ENCODE peak calls at places on chromosomes 7 and 10, in eight cellular contexts. One of them, this sample, is unnamed.

GRCh38 chr7:75688200-75689136 is 50.3 kb downstream of the HIP1 start:
- DNase-seq in stimulated activated CD8-positive, alpha-beta memory T cell treated with anti-CD3 and anti-CD28 coated beads, Interleukin-2, amount 100 ng/mL, for 48 hours: no peak
- DNase-seq in activated T-cell treated with anti-CD3 and anti-CD28 coated beads, Interleukin-2, amount 50 U/mL, for 24 hours: no peak
- DNase-seq in sciatic nerve: no peak
- DNase-seq in cardiac muscle cell: no peak
- DNase-seq in HFFc6: no peak
- DNase-seq in activated CD4-positive, alpha-beta T cell treated with anti-CD3 and anti-CD28 coated beads for 1 hour: no peak
- DNase-seq in GDM1: no peak
- DNase-seq in this sample: peak

GRCh38 chr7:96182424-96183158 is 139.3 kb downstream of the SLC25A13 start:
- DNase-seq in sciatic nerve: no peak
- DNase-seq in HFFc6: no peak
- DNase-seq in cardiac muscle cell: no peak
- DNase-seq in stimulated activated CD8-positive, alpha-beta memory T cell treated with anti-CD3 and anti-CD28 coated beads, Interleukin-2, amount 100 ng/mL, for 48 hours: no peak
- DNase-seq in GDM1: no peak
- DNase-seq in activated CD4-positive, alpha-beta T cell treated with anti-CD3 and anti-CD28 coated beads for 1 hour: no peak
- DNase-seq in activated T-cell treated with anti-CD3 and anti-CD28 coated beads, Interleukin-2, amount 50 U/mL, for 24 hours: no peak
- DNase-seq in this sample: no peak

GRCh38 chr10:110597476-110597875 is 30.0 kb downstream of the SMC3 start:
- DNase-seq in HFFc6: no peak
- DNase-seq in cardiac muscle cell: no peak
- DNase-seq in sciatic nerve: no peak
- DNase-seq in stimulated activated CD8-positive, alpha-beta memory T cell treated with anti-CD3 and anti-CD28 coated beads, Interleukin-2, amount 100 ng/mL, for 48 hours: no peak
- DNase-seq in activated T-cell treated with anti-CD3 and anti-CD28 coated beads, Interleukin-2, amount 50 U/mL, for 24 hours: no peak
- DNase-seq in activated CD4-positive, alpha-beta T cell treated with anti-CD3 and anti-CD28 coated beads for 1 hour: no peak
- DNase-seq in GDM1: no peak
- DNase-seq in this sample: no peak

GRCh38 chr10:69086131-69086530 is 1.8 kb upstream of the SRGN start:
- DNase-seq in stimulated activated CD8-positive, alpha-beta memory T cell treated with anti-CD3 and anti-CD28 coated beads, Interleukin-2, amount 100 ng/mL, for 48 hours: no peak
- DNase-seq in cardiac muscle cell: peak
- DNase-seq in activated CD4-positive, alpha-beta T cell treated with anti-CD3 and anti-CD28 coated beads for 1 hour: no peak
- DNase-seq in GDM1: no peak
- DNase-seq in HFFc6: no peak
- DNase-seq in activated T-cell treated with anti-CD3 and anti-CD28 coated beads, Interleukin-2, amount 50 U/mL, for 24 hours: peak
- DNase-seq in sciatic nerve: no peak
- DNase-seq in this sample: no peak

GRCh38 chr10:11018426-11018818 is 750 bp downstream of the CELF2 start:
- DNase-seq in HFFc6: no peak
- DNase-seq in activated T-cell treated with anti-CD3 and anti-CD28 coated beads, Interleukin-2, amount 50 U/mL, for 24 hours: no peak
- DNase-seq in activated CD4-positive, alpha-beta T cell treated with anti-CD3 and anti-CD28 coated beads for 1 hour: no peak
- DNase-seq in sciatic nerve: peak
- DNase-seq in stimulated activated CD8-positive, alpha-beta memory T cell treated with anti-CD3 and anti-CD28 coated beads, Interleukin-2, amount 100 ng/mL, for 48 hours: no peak
- DNase-seq in cardiac muscle cell: no peak
- DNase-seq in GDM1: no peak
- DNase-seq in this sample: no peak

GRCh38 chr7:98387136-98387535 is 13.8 kb downstream of the BAIAP2L1 start:
- DNase-seq in activated CD4-positive, alpha-beta T cell treated with anti-CD3 and anti-CD28 coated beads for 1 hour: no peak
- DNase-seq in HFFc6: no peak
- DNase-seq in stimulated activated CD8-positive, alpha-beta memory T cell treated with anti-CD3 and anti-CD28 coated beads, Interleukin-2, amount 100 ng/mL, for 48 hours: no peak
- DNase-seq in activated T-cell treated with anti-CD3 and anti-CD28 coated beads, Interleukin-2, amount 50 U/mL, for 24 hours: no peak
- DNase-seq in cardiac muscle cell: no peak
- DNase-seq in sciatic nerve: no peak
- DNase-seq in GDM1: no peak
- DNase-seq in this sample: no peak

GRCh38 chr7:77226357-77226839 is 26.8 kb upstream of the FGL2 start:
- DNase-seq in GDM1: no peak
- DNase-seq in cardiac muscle cell: peak
- DNase-seq in activated T-cell treated with anti-CD3 and anti-CD28 coated beads, Interleukin-2, amount 50 U/mL, for 24 hours: no peak
- DNase-seq in HFFc6: no peak
- DNase-seq in stimulated activated CD8-positive, alpha-beta memory T cell treated with anti-CD3 and anti-CD28 coated beads, Interleukin-2, amount 100 ng/mL, for 48 hours: no peak
- DNase-seq in activated CD4-positive, alpha-beta T cell treated with anti-CD3 and anti-CD28 coated beads for 1 hour: no peak
- DNase-seq in sciatic nerve: no peak
- DNase-seq in this sample: no peak

GRCh38 chr10:48255722-48256121 is 18.8 kb downstream of the FRMPD2 start:
- DNase-seq in activated CD4-positive, alpha-beta T cell treated with anti-CD3 and anti-CD28 coated beads for 1 hour: no peak
- DNase-seq in HFFc6: no peak
- DNase-seq in GDM1: no peak
- DNase-seq in activated T-cell treated with anti-CD3 and anti-CD28 coated beads, Interleukin-2, amount 50 U/mL, for 24 hours: no peak
- DNase-seq in cardiac muscle cell: no peak
- DNase-seq in stimulated activated CD8-positive, alpha-beta memory T cell treated with anti-CD3 and anti-CD28 coated beads, Interleukin-2, amount 100 ng/mL, for 48 hours: no peak
- DNase-seq in sciatic nerve: no peak
- DNase-seq in this sample: no peak

GRCh38 chr7:99380032-99380822 is 5.7 kb downstream of the ARPC1B start:
- DNase-seq in cardiac muscle cell: peak
- DNase-seq in activated CD4-positive, alpha-beta T cell treated with anti-CD3 and anti-CD28 coated beads for 1 hour: no peak
- DNase-seq in HFFc6: peak
- DNase-seq in sciatic nerve: no peak
- DNase-seq in stimulated activated CD8-positive, alpha-beta memory T cell treated with anti-CD3 and anti-CD28 coated beads, Interleukin-2, amount 100 ng/mL, for 48 hours: peak
- DNase-seq in GDM1: peak
- DNase-seq in activated T-cell treated with anti-CD3 and anti-CD28 coated beads, Interleukin-2, amount 50 U/mL, for 24 hours: peak
- DNase-seq in this sample: no peak

GRCh38 chr7:135490783-135491182 is 19.1 kb downstream of the CNOT4 start:
- DNase-seq in activated T-cell treated with anti-CD3 and anti-CD28 coated beads, Interleukin-2, amount 50 U/mL, for 24 hours: no peak
- DNase-seq in GDM1: no peak
- DNase-seq in sciatic nerve: no peak
- DNase-seq in stimulated activated CD8-positive, alpha-beta memory T cell treated with anti-CD3 and anti-CD28 coated beads, Interleukin-2, amount 100 ng/mL, for 48 hours: no peak
- DNase-seq in HFFc6: peak
- DNase-seq in cardiac muscle cell: peak
- DNase-seq in activated CD4-positive, alpha-beta T cell treated with anti-CD3 and anti-CD28 coated beads for 1 hour: no peak
- DNase-seq in this sample: no peak

GRCh38 chr7:66641526-66641871 is 12.8 kb downstream of the KCTD7 start:
- DNase-seq in GDM1: no peak
- DNase-seq in activated CD4-positive, alpha-beta T cell treated with anti-CD3 and anti-CD28 coated beads for 1 hour: no peak
- DNase-seq in sciatic nerve: no peak
- DNase-seq in cardiac muscle cell: no peak
- DNase-seq in activated T-cell treated with anti-CD3 and anti-CD28 coated beads, Interleukin-2, amount 50 U/mL, for 24 hours: no peak
- DNase-seq in stimulated activated CD8-positive, alpha-beta memory T cell treated with anti-CD3 and anti-CD28 coated beads, Interleukin-2, amount 100 ng/mL, for 48 hours: no peak
- DNase-seq in HFFc6: no peak
- DNase-seq in this sample: peak

GRCh38 chr7:29285451-29285807 is 90.9 kb downstream of the CHN2 start:
- DNase-seq in sciatic nerve: no peak
- DNase-seq in stimulated activated CD8-positive, alpha-beta memory T cell treated with anti-CD3 and anti-CD28 coated beads, Interleukin-2, amount 100 ng/mL, for 48 hours: peak
- DNase-seq in HFFc6: peak
- DNase-seq in activated CD4-positive, alpha-beta T cell treated with anti-CD3 and anti-CD28 coated beads for 1 hour: no peak
- DNase-seq in activated T-cell treated with anti-CD3 and anti-CD28 coated beads, Interleukin-2, amount 50 U/mL, for 24 hours: no peak
- DNase-seq in GDM1: peak
- DNase-seq in cardiac muscle cell: peak
- DNase-seq in this sample: no peak

GRCh38 chr7:73799282-73800141 is 29.4 kb upstream of the CLDN3 start:
- DNase-seq in GDM1: no peak
- DNase-seq in stimulated activated CD8-positive, alpha-beta memory T cell treated with anti-CD3 and anti-CD28 coated beads, Interleukin-2, amount 100 ng/mL, for 48 hours: no peak
- DNase-seq in cardiac muscle cell: no peak
- DNase-seq in sciatic nerve: peak
- DNase-seq in activated T-cell treated with anti-CD3 and anti-CD28 coated beads, Interleukin-2, amount 50 U/mL, for 24 hours: no peak
- DNase-seq in HFFc6: no peak
- DNase-seq in activated CD4-positive, alpha-beta T cell treated with anti-CD3 and anti-CD28 coated beads for 1 hour: no peak
- DNase-seq in this sample: no peak

GRCh38 chr10:1019362-1019761 is 6.3 kb downstream of the IDI2 start:
- DNase-seq in cardiac muscle cell: no peak
- DNase-seq in stimulated activated CD8-positive, alpha-beta memory T cell treated with anti-CD3 and anti-CD28 coated beads, Interleukin-2, amount 100 ng/mL, for 48 hours: no peak
- DNase-seq in sciatic nerve: no peak
- DNase-seq in activated CD4-positive, alpha-beta T cell treated with anti-CD3 and anti-CD28 coated beads for 1 hour: no peak
- DNase-seq in activated T-cell treated with anti-CD3 and anti-CD28 coated beads, Interleukin-2, amount 50 U/mL, for 24 hours: no peak
- DNase-seq in HFFc6: no peak
- DNase-seq in GDM1: no peak
- DNase-seq in this sample: no peak

GRCh38 chr7:76108540-76109233 is 60.8 kb downstream of the MDH2 start:
- DNase-seq in activated T-cell treated with anti-CD3 and anti-CD28 coated beads, Interleukin-2, amount 50 U/mL, for 24 hours: no peak
- DNase-seq in activated CD4-positive, alpha-beta T cell treated with anti-CD3 and anti-CD28 coated beads for 1 hour: no peak
- DNase-seq in stimulated activated CD8-positive, alpha-beta memory T cell treated with anti-CD3 and anti-CD28 coated beads, Interleukin-2, amount 100 ng/mL, for 48 hours: no peak
- DNase-seq in GDM1: no peak
- DNase-seq in cardiac muscle cell: peak
- DNase-seq in HFFc6: no peak
- DNase-seq in sciatic nerve: peak
- DNase-seq in this sample: no peak

GRCh38 chr10:110372656-110373055 is 67.9 kb upstream of the SMNDC1 start:
- DNase-seq in sciatic nerve: no peak
- DNase-seq in stimulated activated CD8-positive, alpha-beta memory T cell treated with anti-CD3 and anti-CD28 coated beads, Interleukin-2, amount 100 ng/mL, for 48 hours: no peak
- DNase-seq in HFFc6: no peak
- DNase-seq in cardiac muscle cell: no peak
- DNase-seq in GDM1: no peak
- DNase-seq in activated T-cell treated with anti-CD3 and anti-CD28 coated beads, Interleukin-2, amount 50 U/mL, for 24 hours: no peak
- DNase-seq in activated CD4-positive, alpha-beta T cell treated with anti-CD3 and anti-CD28 coated beads for 1 hour: no peak
- DNase-seq in this sample: no peak

GRCh38 chr7:3780016-3780415 is 479.0 kb downstream of the SDK1 start:
- DNase-seq in stimulated activated CD8-positive, alpha-beta memory T cell treated with anti-CD3 and anti-CD28 coated beads, Interleukin-2, amount 100 ng/mL, for 48 hours: no peak
- DNase-seq in sciatic nerve: no peak
- DNase-seq in activated T-cell treated with anti-CD3 and anti-CD28 coated beads, Interleukin-2, amount 50 U/mL, for 24 hours: no peak
- DNase-seq in GDM1: no peak
- DNase-seq in activated CD4-positive, alpha-beta T cell treated with anti-CD3 and anti-CD28 coated beads for 1 hour: no peak
- DNase-seq in cardiac muscle cell: no peak
- DNase-seq in HFFc6: no peak
- DNase-seq in this sample: no peak

GRCh38 chr7:70093496-70093895 is 495.2 kb downstream of the AUTS2 start:
- DNase-seq in cardiac muscle cell: peak
- DNase-seq in GDM1: no peak
- DNase-seq in activated T-cell treated with anti-CD3 and anti-CD28 coated beads, Interleukin-2, amount 50 U/mL, for 24 hours: no peak
- DNase-seq in stimulated activated CD8-positive, alpha-beta memory T cell treated with anti-CD3 and anti-CD28 coated beads, Interleukin-2, amount 100 ng/mL, for 48 hours: no peak
- DNase-seq in activated CD4-positive, alpha-beta T cell treated with anti-CD3 and anti-CD28 coated beads for 1 hour: no peak
- DNase-seq in HFFc6: no peak
- DNase-seq in sciatic nerve: no peak
- DNase-seq in this sample: no peak

GRCh38 chr7:1345796-1346532 is 113.3 kb downstream of the UNCX start:
- DNase-seq in sciatic nerve: no peak
- DNase-seq in cardiac muscle cell: no peak
- DNase-seq in activated T-cell treated with anti-CD3 and anti-CD28 coated beads, Interleukin-2, amount 50 U/mL, for 24 hours: no peak
- DNase-seq in stimulated activated CD8-positive, alpha-beta memory T cell treated with anti-CD3 and anti-CD28 coated beads, Interleukin-2, amount 100 ng/mL, for 48 hours: no peak
- DNase-seq in activated CD4-positive, alpha-beta T cell treated with anti-CD3 and anti-CD28 coated beads for 1 hour: no peak
- DNase-seq in HFFc6: no peak
- DNase-seq in GDM1: no peak
- DNase-seq in this sample: no peak

GRCh38 chr7:81025360-81025759 is 106.5 kb upstream of the SEMA3C start:
- DNase-seq in HFFc6: no peak
- DNase-seq in sciatic nerve: no peak
- DNase-seq in cardiac muscle cell: no peak
- DNase-seq in activated T-cell treated with anti-CD3 and anti-CD28 coated beads, Interleukin-2, amount 50 U/mL, for 24 hours: no peak
- DNase-seq in GDM1: no peak
- DNase-seq in stimulated activated CD8-positive, alpha-beta memory T cell treated with anti-CD3 and anti-CD28 coated beads, Interleukin-2, amount 100 ng/mL, for 48 hours: no peak
- DNase-seq in activated CD4-positive, alpha-beta T cell treated with anti-CD3 and anti-CD28 coated beads for 1 hour: no peak
- DNase-seq in this sample: no peak

GRCh38 chr7:37943905-37944736 is 23.7 kb downstream of the EPDR1 start:
- DNase-seq in HFFc6: no peak
- DNase-seq in activated CD4-positive, alpha-beta T cell treated with anti-CD3 and anti-CD28 coated beads for 1 hour: no peak
- DNase-seq in cardiac muscle cell: no peak
- DNase-seq in stimulated activated CD8-positive, alpha-beta memory T cell treated with anti-CD3 and anti-CD28 coated beads, Interleukin-2, amount 100 ng/mL, for 48 hours: no peak
- DNase-seq in GDM1: no peak
- DNase-seq in sciatic nerve: peak
- DNase-seq in activated T-cell treated with anti-CD3 and anti-CD28 coated beads, Interleukin-2, amount 50 U/mL, for 24 hours: no peak
- DNase-seq in this sample: no peak

GRCh38 chr7:40604601-40605438 is 470.0 kb downstream of the SUGCT start:
- DNase-seq in stimulated activated CD8-positive, alpha-beta memory T cell treated with anti-CD3 and anti-CD28 coated beads, Interleukin-2, amount 100 ng/mL, for 48 hours: peak
- DNase-seq in GDM1: peak
- DNase-seq in sciatic nerve: peak
- DNase-seq in activated CD4-positive, alpha-beta T cell treated with anti-CD3 and anti-CD28 coated beads for 1 hour: no peak
- DNase-seq in cardiac muscle cell: peak
- DNase-seq in HFFc6: no peak
- DNase-seq in activated T-cell treated with anti-CD3 and anti-CD28 coated beads, Interleukin-2, amount 50 U/mL, for 24 hours: peak
- DNase-seq in this sample: peak

GRCh38 chr10:70315815-70316214 is 32.0 kb upstream of the NPFFR1 start:
- DNase-seq in GDM1: no peak
- DNase-seq in activated CD4-positive, alpha-beta T cell treated with anti-CD3 and anti-CD28 coated beads for 1 hour: no peak
- DNase-seq in sciatic nerve: no peak
- DNase-seq in cardiac muscle cell: no peak
- DNase-seq in stimulated activated CD8-positive, alpha-beta memory T cell treated with anti-CD3 and anti-CD28 coated beads, Interleukin-2, amount 100 ng/mL, for 48 hours: no peak
- DNase-seq in HFFc6: no peak
- DNase-seq in activated T-cell treated with anti-CD3 and anti-CD28 coated beads, Interleukin-2, amount 50 U/mL, for 24 hours: no peak
- DNase-seq in this sample: no peak

GRCh38 chr7:84412161-84412969 is 217.8 kb upstream of the SEMA3A start:
- DNase-seq in activated CD4-positive, alpha-beta T cell treated with anti-CD3 and anti-CD28 coated beads for 1 hour: no peak
- DNase-seq in sciatic nerve: no peak
- DNase-seq in stimulated activated CD8-positive, alpha-beta memory T cell treated with anti-CD3 and anti-CD28 coated beads, Interleukin-2, amount 100 ng/mL, for 48 hours: no peak
- DNase-seq in HFFc6: peak
- DNase-seq in activated T-cell treated with anti-CD3 and anti-CD28 coated beads, Interleukin-2, amount 50 U/mL, for 24 hours: no peak
- DNase-seq in GDM1: no peak
- DNase-seq in cardiac muscle cell: peak
- DNase-seq in this sample: no peak

GRCh38 chr10:59337254-59337653 is 25.1 kb downstream of the FAM13C start:
- DNase-seq in cardiac muscle cell: peak
- DNase-seq in sciatic nerve: no peak
- DNase-seq in activated T-cell treated with anti-CD3 and anti-CD28 coated beads, Interleukin-2, amount 50 U/mL, for 24 hours: no peak
- DNase-seq in HFFc6: no peak
- DNase-seq in GDM1: no peak
- DNase-seq in activated CD4-positive, alpha-beta T cell treated with anti-CD3 and anti-CD28 coated beads for 1 hour: no peak
- DNase-seq in stimulated activated CD8-positive, alpha-beta memory T cell treated with anti-CD3 and anti-CD28 coated beads, Interleukin-2, amount 100 ng/mL, for 48 hours: no peak
- DNase-seq in this sample: peak

GRCh38 chr10:29948971-29949370 is 110.4 kb downstream of the JCAD start:
- DNase-seq in GDM1: no peak
- DNase-seq in activated CD4-positive, alpha-beta T cell treated with anti-CD3 and anti-CD28 coated beads for 1 hour: no peak
- DNase-seq in cardiac muscle cell: no peak
- DNase-seq in sciatic nerve: no peak
- DNase-seq in HFFc6: peak
- DNase-seq in stimulated activated CD8-positive, alpha-beta memory T cell treated with anti-CD3 and anti-CD28 coated beads, Interleukin-2, amount 100 ng/mL, for 48 hours: peak
- DNase-seq in activated T-cell treated with anti-CD3 and anti-CD28 coated beads, Interleukin-2, amount 50 U/mL, for 24 hours: no peak
- DNase-seq in this sample: no peak

GRCh38 chr7:155358066-155358947 is 60.6 kb downstream of the INSIG1 start:
- DNase-seq in stimulated activated CD8-positive, alpha-beta memory T cell treated with anti-CD3 and anti-CD28 coated beads, Interleukin-2, amount 100 ng/mL, for 48 hours: no peak
- DNase-seq in sciatic nerve: peak
- DNase-seq in cardiac muscle cell: no peak
- DNase-seq in activated T-cell treated with anti-CD3 and anti-CD28 coated beads, Interleukin-2, amount 50 U/mL, for 24 hours: no peak
- DNase-seq in activated CD4-positive, alpha-beta T cell treated with anti-CD3 and anti-CD28 coated beads for 1 hour: no peak
- DNase-seq in GDM1: no peak
- DNase-seq in HFFc6: no peak
- DNase-seq in this sample: no peak

GRCh38 chr10:15310776-15311175 is 60.3 kb downstream of the FAM171A1 start:
- DNase-seq in HFFc6: no peak
- DNase-seq in stimulated activated CD8-positive, alpha-beta memory T cell treated with anti-CD3 and anti-CD28 coated beads, Interleukin-2, amount 100 ng/mL, for 48 hours: no peak
- DNase-seq in GDM1: no peak
- DNase-seq in cardiac muscle cell: no peak
- DNase-seq in activated T-cell treated with anti-CD3 and anti-CD28 coated beads, Interleukin-2, amount 50 U/mL, for 24 hours: no peak
- DNase-seq in activated CD4-positive, alpha-beta T cell treated with anti-CD3 and anti-CD28 coated beads for 1 hour: no peak
- DNase-seq in sciatic nerve: no peak
- DNase-seq in this sample: no peak

GRCh38 chr10:118412918-118413317 is 70.8 kb upstream of the FAM204A start:
- DNase-seq in activated T-cell treated with anti-CD3 and anti-CD28 coated beads, Interleukin-2, amount 50 U/mL, for 24 hours: no peak
- DNase-seq in cardiac muscle cell: no peak
- DNase-seq in stimulated activated CD8-positive, alpha-beta memory T cell treated with anti-CD3 and anti-CD28 coated beads, Interleukin-2, amount 100 ng/mL, for 48 hours: no peak
- DNase-seq in GDM1: no peak
- DNase-seq in sciatic nerve: no peak
- DNase-seq in activated CD4-positive, alpha-beta T cell treated with anti-CD3 and anti-CD28 coated beads for 1 hour: no peak
- DNase-seq in HFFc6: no peak
- DNase-seq in this sample: no peak

GRCh38 chr7:138670594-138670993 is 30.6 kb downstream of the SVOPL start:
- DNase-seq in activated CD4-positive, alpha-beta T cell treated with anti-CD3 and anti-CD28 coated beads for 1 hour: no peak
- DNase-seq in HFFc6: no peak
- DNase-seq in activated T-cell treated with anti-CD3 and anti-CD28 coated beads, Interleukin-2, amount 50 U/mL, for 24 hours: no peak
- DNase-seq in stimulated activated CD8-positive, alpha-beta memory T cell treated with anti-CD3 and anti-CD28 coated beads, Interleukin-2, amount 100 ng/mL, for 48 hours: no peak
- DNase-seq in GDM1: no peak
- DNase-seq in sciatic nerve: no peak
- DNase-seq in cardiac muscle cell: no peak
- DNase-seq in this sample: no peak

GRCh38 chr10:84185526-84186175 is 8.7 kb upstream of the CDHR1 start:
- DNase-seq in HFFc6: no peak
- DNase-seq in activated CD4-positive, alpha-beta T cell treated with anti-CD3 and anti-CD28 coated beads for 1 hour: no peak
- DNase-seq in cardiac muscle cell: no peak
- DNase-seq in stimulated activated CD8-positive, alpha-beta memory T cell treated with anti-CD3 and anti-CD28 coated beads, Interleukin-2, amount 100 ng/mL, for 48 hours: no peak
- DNase-seq in GDM1: no peak
- DNase-seq in sciatic nerve: no peak
- DNase-seq in activated T-cell treated with anti-CD3 and anti-CD28 coated beads, Interleukin-2, amount 50 U/mL, for 24 hours: no peak
- DNase-seq in this sample: no peak

GRCh38 chr7:47763063-47763974 is 181.4 kb upstream of the TNS3 start:
- DNase-seq in HFFc6: peak
- DNase-seq in cardiac muscle cell: peak
- DNase-seq in sciatic nerve: no peak
- DNase-seq in activated CD4-positive, alpha-beta T cell treated with anti-CD3 and anti-CD28 coated beads for 1 hour: no peak
- DNase-seq in stimulated activated CD8-positive, alpha-beta memory T cell treated with anti-CD3 and anti-CD28 coated beads, Interleukin-2, amount 100 ng/mL, for 48 hours: no peak
- DNase-seq in activated T-cell treated with anti-CD3 and anti-CD28 coated beads, Interleukin-2, amount 50 U/mL, for 24 hours: no peak
- DNase-seq in GDM1: no peak
- DNase-seq in this sample: no peak

GRCh38 chr7:157682064-157682945 is 345.5 kb downstream of the DNAJB6 start:
- DNase-seq in sciatic nerve: no peak
- DNase-seq in GDM1: no peak
- DNase-seq in activated T-cell treated with anti-CD3 and anti-CD28 coated beads, Interleukin-2, amount 50 U/mL, for 24 hours: peak
- DNase-seq in cardiac muscle cell: no peak
- DNase-seq in HFFc6: no peak
- DNase-seq in stimulated activated CD8-positive, alpha-beta memory T cell treated with anti-CD3 and anti-CD28 coated beads, Interleukin-2, amount 100 ng/mL, for 48 hours: no peak
- DNase-seq in activated CD4-positive, alpha-beta T cell treated with anti-CD3 and anti-CD28 coated beads for 1 hour: no peak
- DNase-seq in this sample: no peak

GRCh38 chr7:79137942-79138341 is 315.5 kb downstream of the MAGI2 start:
- DNase-seq in sciatic nerve: no peak
- DNase-seq in GDM1: no peak
- DNase-seq in cardiac muscle cell: peak
- DNase-seq in activated T-cell treated with anti-CD3 and anti-CD28 coated beads, Interleukin-2, amount 50 U/mL, for 24 hours: no peak
- DNase-seq in activated CD4-positive, alpha-beta T cell treated with anti-CD3 and anti-CD28 coated beads for 1 hour: no peak
- DNase-seq in HFFc6: peak
- DNase-seq in stimulated activated CD8-positive, alpha-beta memory T cell treated with anti-CD3 and anti-CD28 coated beads, Interleukin-2, amount 100 ng/mL, for 48 hours: no peak
- DNase-seq in this sample: no peak

This sample was measured in anterior cingulate cortex.